ENCODE peak calls at places on chromosomes 11 and 22, in ten cellular contexts. One of them, this sample, is unnamed. For H3K36me3, the result is how much of the 10 kb centered on the place peaks cover.

GRCh38 chr22:39514373-39514973 is 5.9 kb upstream of the ATF4 start:
- DNase-seq in heart left ventricle: no peak
- DNase-seq in neuronal stem cell: no peak
- DNase-seq in MM.1S: no peak
- DNase-seq in hepatocyte: peak
- DNase-seq in CD8-positive, alpha-beta memory T cell: no peak
- DNase-seq in right atrium auricular region: peak
- DNase-seq in psoas muscle: peak
- DNase-seq in heart right ventricle: peak
- DNase-seq in cardiac muscle cell: peak
- DNase-seq in this sample: no peak

GRCh38 chr22:17888855-17889254 is 114.6 kb upstream of the BID start:
- DNase-seq in MM.1S: no peak
- DNase-seq in psoas muscle: no peak
- DNase-seq in CD8-positive, alpha-beta memory T cell: no peak
- DNase-seq in heart right ventricle: no peak
- DNase-seq in hepatocyte: no peak
- DNase-seq in cardiac muscle cell: peak
- DNase-seq in neuronal stem cell: no peak
- DNase-seq in heart left ventricle: no peak
- DNase-seq in right atrium auricular region: no peak
- DNase-seq in this sample: no peak

GRCh38 chr11:92070026-92070889 is 154.4 kb upstream of the FAT3 start:
- DNase-seq in neuronal stem cell: no peak
- DNase-seq in psoas muscle: no peak
- DNase-seq in MM.1S: no peak
- DNase-seq in hepatocyte: no peak
- DNase-seq in CD8-positive, alpha-beta memory T cell: no peak
- DNase-seq in cardiac muscle cell: peak
- DNase-seq in heart right ventricle: no peak
- DNase-seq in right atrium auricular region: no peak
- DNase-seq in heart left ventricle: no peak
- DNase-seq in this sample: no peak

GRCh38 chr11:33227578-33228261 is 29.5 kb upstream of the HIPK3 start:
- DNase-seq in cardiac muscle cell: peak
- DNase-seq in right atrium auricular region: no peak
- DNase-seq in CD8-positive, alpha-beta memory T cell: no peak
- DNase-seq in psoas muscle: no peak
- DNase-seq in MM.1S: no peak
- DNase-seq in heart left ventricle: no peak
- DNase-seq in heart right ventricle: no peak
- DNase-seq in neuronal stem cell: no peak
- DNase-seq in hepatocyte: no peak
- DNase-seq in this sample: no peak

GRCh38 chr11:66905631-66906030 is 48.8 kb downstream of the LRFN4 start:
- DNase-seq in psoas muscle: no peak
- DNase-seq in right atrium auricular region: no peak
- DNase-seq in hepatocyte: no peak
- DNase-seq in CD8-positive, alpha-beta memory T cell: no peak
- DNase-seq in heart right ventricle: no peak
- DNase-seq in neuronal stem cell: no peak
- DNase-seq in heart left ventricle: no peak
- DNase-seq in cardiac muscle cell: no peak
- DNase-seq in MM.1S: no peak
- DNase-seq in this sample: no peak

GRCh38 chr11:76589477-76589876 is 81.1 kb downstream of the LRRC32 start:
- DNase-seq in heart right ventricle: no peak
- DNase-seq in cardiac muscle cell: no peak
- DNase-seq in CD8-positive, alpha-beta memory T cell: no peak
- DNase-seq in right atrium auricular region: no peak
- DNase-seq in psoas muscle: no peak
- DNase-seq in MM.1S: no peak
- DNase-seq in neuronal stem cell: no peak
- DNase-seq in heart left ventricle: no peak
- DNase-seq in hepatocyte: no peak
- DNase-seq in this sample: no peak

GRCh38 chr11:120197254-120197891 is 13.5 kb upstream of the OAF start:
- DNase-seq in cardiac muscle cell: no peak
- DNase-seq in psoas muscle: no peak
- DNase-seq in CD8-positive, alpha-beta memory T cell: no peak
- DNase-seq in MM.1S: no peak
- DNase-seq in heart right ventricle: no peak
- DNase-seq in neuronal stem cell: no peak
- DNase-seq in right atrium auricular region: no peak
- DNase-seq in hepatocyte: peak
- DNase-seq in heart left ventricle: peak
- DNase-seq in this sample: no peak

GRCh38 chr22:27776410-27776958 is 25.1 kb downstream of the MN1 start:
- DNase-seq in cardiac muscle cell: no peak
- DNase-seq in heart right ventricle: no peak
- DNase-seq in psoas muscle: peak
- DNase-seq in heart left ventricle: no peak
- DNase-seq in MM.1S: no peak
- DNase-seq in neuronal stem cell: peak
- DNase-seq in right atrium auricular region: no peak
- DNase-seq in hepatocyte: no peak
- DNase-seq in CD8-positive, alpha-beta memory T cell: no peak
- DNase-seq in this sample: no peak

GRCh38 chr11:1847006-1847735 is 5.7 kb upstream of the LSP1 start:
- DNase-seq in psoas muscle: no peak
- DNase-seq in heart right ventricle: no peak
- DNase-seq in right atrium auricular region: no peak
- DNase-seq in CD8-positive, alpha-beta memory T cell: no peak
- DNase-seq in hepatocyte: no peak
- DNase-seq in heart left ventricle: no peak
- DNase-seq in cardiac muscle cell: no peak
- DNase-seq in neuronal stem cell: no peak
- DNase-seq in MM.1S: no peak
- DNase-seq in this sample: no peak

GRCh38 chr11:106456651-106457050 is 379.2 kb downstream of the AASDHPPT start:
- DNase-seq in heart right ventricle: no peak
- DNase-seq in neuronal stem cell: no peak
- DNase-seq in MM.1S: no peak
- DNase-seq in cardiac muscle cell: no peak
- DNase-seq in psoas muscle: no peak
- DNase-seq in hepatocyte: no peak
- DNase-seq in CD8-positive, alpha-beta memory T cell: no peak
- DNase-seq in heart left ventricle: no peak
- DNase-seq in right atrium auricular region: no peak
- DNase-seq in this sample: no peak

GRCh38 chr11:35389897-35390462 is 29.4 kb downstream of the SLC1A2 start:
- DNase-seq in CD8-positive, alpha-beta memory T cell: no peak
- DNase-seq in hepatocyte: no peak
- DNase-seq in heart left ventricle: no peak
- DNase-seq in psoas muscle: no peak
- DNase-seq in MM.1S: no peak
- DNase-seq in right atrium auricular region: no peak
- DNase-seq in neuronal stem cell: no peak
- DNase-seq in heart right ventricle: no peak
- DNase-seq in cardiac muscle cell: no peak
- DNase-seq in this sample: no peak

GRCh38 chr22:24323695-24324094 is 53.1 kb downstream of the SPECC1L start:
- DNase-seq in neuronal stem cell: no peak
- DNase-seq in heart left ventricle: no peak
- DNase-seq in heart right ventricle: no peak
- DNase-seq in MM.1S: no peak
- DNase-seq in hepatocyte: no peak
- DNase-seq in right atrium auricular region: no peak
- DNase-seq in CD8-positive, alpha-beta memory T cell: no peak
- DNase-seq in cardiac muscle cell: no peak
- DNase-seq in psoas muscle: no peak
- DNase-seq in this sample: no peak
- H3K36me3 ChIP-seq in neuronal stem cell: under half
- H3K36me3 ChIP-seq in heart left ventricle: half or more
- H3K36me3 ChIP-seq in heart right ventricle: half or more
- H3K36me3 ChIP-seq in MM.1S: under half
- H3K36me3 ChIP-seq in hepatocyte: under half
- H3K36me3 ChIP-seq in right atrium auricular region: under half
- H3K36me3 ChIP-seq in CD8-positive, alpha-beta memory T cell: under half
- H3K36me3 ChIP-seq in cardiac muscle cell: under half
- H3K36me3 ChIP-seq in psoas muscle: under half
- H3K36me3 ChIP-seq in this sample: under half

GRCh38 chr11:14774738-14775137 is 117.3 kb downstream of the CYP2R1 start:
- DNase-seq in cardiac muscle cell: no peak
- DNase-seq in right atrium auricular region: no peak
- DNase-seq in heart right ventricle: no peak
- DNase-seq in heart left ventricle: no peak
- DNase-seq in neuronal stem cell: no peak
- DNase-seq in MM.1S: no peak
- DNase-seq in CD8-positive, alpha-beta memory T cell: no peak
- DNase-seq in hepatocyte: peak
- DNase-seq in psoas muscle: no peak
- DNase-seq in this sample: no peak

GRCh38 chr11:14773755-14774154 is 118.3 kb downstream of the CYP2R1 start:
- DNase-seq in CD8-positive, alpha-beta memory T cell: no peak
- DNase-seq in cardiac muscle cell: peak
- DNase-seq in heart right ventricle: no peak
- DNase-seq in MM.1S: peak
- DNase-seq in psoas muscle: no peak
- DNase-seq in heart left ventricle: no peak
- DNase-seq in neuronal stem cell: no peak
- DNase-seq in right atrium auricular region: no peak
- DNase-seq in hepatocyte: no peak
- DNase-seq in this sample: no peak

GRCh38 chr11:14764213-14764898 is 120.8 kb downstream of the PDE3B start:
- DNase-seq in cardiac muscle cell: peak
- DNase-seq in psoas muscle: no peak
- DNase-seq in hepatocyte: no peak
- DNase-seq in right atrium auricular region: no peak
- DNase-seq in heart left ventricle: no peak
- DNase-seq in CD8-positive, alpha-beta memory T cell: no peak
- DNase-seq in neuronal stem cell: no peak
- DNase-seq in heart right ventricle: no peak
- DNase-seq in MM.1S: no peak
- DNase-seq in this sample: no peak

GRCh38 chr11:14764899-14765527 is 121.4 kb downstream of the PDE3B start:
- DNase-seq in psoas muscle: no peak
- DNase-seq in hepatocyte: no peak
- DNase-seq in heart left ventricle: no peak
- DNase-seq in right atrium auricular region: no peak
- DNase-seq in heart right ventricle: no peak
- DNase-seq in cardiac muscle cell: peak
- DNase-seq in CD8-positive, alpha-beta memory T cell: peak
- DNase-seq in MM.1S: peak
- DNase-seq in neuronal stem cell: no peak
- DNase-seq in this sample: no peak

DNA sequence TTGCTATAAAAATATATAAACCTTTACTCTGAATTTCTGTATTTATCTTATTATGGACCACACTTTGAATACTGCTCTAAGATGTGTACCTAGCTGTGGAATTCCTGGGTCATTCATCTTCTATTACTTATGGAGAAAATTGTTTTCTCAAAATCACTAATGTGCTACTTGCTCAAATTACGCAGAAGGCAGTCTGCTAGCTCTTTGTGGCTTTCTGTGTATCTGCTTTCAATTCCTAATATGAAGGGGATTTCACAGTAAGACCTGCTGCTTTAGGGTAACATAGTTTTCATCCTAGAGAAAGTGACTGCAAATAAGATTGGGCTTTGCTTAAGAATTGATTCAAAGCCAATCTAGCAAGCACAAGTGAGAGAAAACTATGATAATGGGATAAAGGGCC is 123.2 kb downstream of the CYP2R1 start:
- DNase-seq in CD8-positive, alpha-beta memory T cell: no peak
- DNase-seq in psoas muscle: no peak
- DNase-seq in heart left ventricle: no peak
- DNase-seq in right atrium auricular region: no peak
- DNase-seq in hepatocyte: no peak
- DNase-seq in heart right ventricle: no peak
- DNase-seq in neuronal stem cell: no peak
- DNase-seq in MM.1S: peak
- DNase-seq in cardiac muscle cell: no peak
- DNase-seq in this sample: no peak
- H3K27ac ChIP-seq in CD8-positive, alpha-beta memory T cell: no peak
- H3K27ac ChIP-seq in psoas muscle: no peak
- H3K27ac ChIP-seq in heart left ventricle: no peak
- H3K27ac ChIP-seq in right atrium auricular region: no peak
- H3K27ac ChIP-seq in hepatocyte: no peak
- H3K27ac ChIP-seq in heart right ventricle: no peak
- H3K27ac ChIP-seq in neuronal stem cell: no peak
- H3K27ac ChIP-seq in MM.1S: peak
- H3K27ac ChIP-seq in cardiac muscle cell: no peak
- H3K27ac ChIP-seq in this sample: no peak

GRCh38 chr22:35436421-35436820 is 36.5 kb downstream of the MCM5 start:
- DNase-seq in cardiac muscle cell: no peak
- DNase-seq in CD8-positive, alpha-beta memory T cell: no peak
- DNase-seq in heart right ventricle: no peak
- DNase-seq in psoas muscle: no peak
- DNase-seq in hepatocyte: no peak
- DNase-seq in neuronal stem cell: no peak
- DNase-seq in right atrium auricular region: no peak
- DNase-seq in heart left ventricle: no peak
- DNase-seq in MM.1S: no peak
- DNase-seq in this sample: no peak

GRCh38 chr22:35441489-35442100 is 41.7 kb downstream of the MCM5 start:
- DNase-seq in cardiac muscle cell: no peak
- DNase-seq in heart right ventricle: no peak
- DNase-seq in psoas muscle: no peak
- DNase-seq in right atrium auricular region: no peak
- DNase-seq in MM.1S: no peak
- DNase-seq in hepatocyte: no peak
- DNase-seq in CD8-positive, alpha-beta memory T cell: no peak
- DNase-seq in heart left ventricle: no peak
- DNase-seq in neuronal stem cell: no peak
- DNase-seq in this sample: no peak

GRCh38 chr22:35440129-35440528 is 40.2 kb downstream of the MCM5 start:
- DNase-seq in cardiac muscle cell: no peak
- DNase-seq in hepatocyte: no peak
- DNase-seq in heart left ventricle: no peak
- DNase-seq in CD8-positive, alpha-beta memory T cell: no peak
- DNase-seq in psoas muscle: no peak
- DNase-seq in right atrium auricular region: no peak
- DNase-seq in neuronal stem cell: no peak
- DNase-seq in heart right ventricle: peak
- DNase-seq in MM.1S: no peak
- DNase-seq in this sample: no peak

GRCh38 chr22:35437038-35437437 is 37.1 kb downstream of the MCM5 start:
- DNase-seq in MM.1S: no peak
- DNase-seq in CD8-positive, alpha-beta memory T cell: no peak
- DNase-seq in hepatocyte: no peak
- DNase-seq in heart left ventricle: no peak
- DNase-seq in psoas muscle: no peak
- DNase-seq in right atrium auricular region: no peak
- DNase-seq in cardiac muscle cell: no peak
- DNase-seq in neuronal stem cell: no peak
- DNase-seq in heart right ventricle: no peak
- DNase-seq in this sample: no peak

GRCh38 chr22:35439365-35439717 is 39.4 kb downstream of the MCM5 start:
- DNase-seq in psoas muscle: no peak
- DNase-seq in heart left ventricle: no peak
- DNase-seq in CD8-positive, alpha-beta memory T cell: no peak
- DNase-seq in heart right ventricle: no peak
- DNase-seq in hepatocyte: no peak
- DNase-seq in neuronal stem cell: no peak
- DNase-seq in MM.1S: no peak
- DNase-seq in right atrium auricular region: no peak
- DNase-seq in cardiac muscle cell: no peak
- DNase-seq in this sample: no peak
- H3K36me3 ChIP-seq in psoas muscle: under half
- H3K36me3 ChIP-seq in heart left ventricle: under half
- H3K36me3 ChIP-seq in CD8-positive, alpha-beta memory T cell: under half
- H3K36me3 ChIP-seq in heart right ventricle: under half
- H3K36me3 ChIP-seq in hepatocyte: under half
- H3K36me3 ChIP-seq in neuronal stem cell: under half
- H3K36me3 ChIP-seq in MM.1S: under half
- H3K36me3 ChIP-seq in right atrium auricular region: under half
- H3K36me3 ChIP-seq in cardiac muscle cell: under half
- H3K36me3 ChIP-seq in this sample: under half

GRCh38 chr11:86803136-86803535 is 2.8 kb downstream of the PRSS23 start:
- DNase-seq in heart left ventricle: no peak
- DNase-seq in cardiac muscle cell: no peak
- DNase-seq in MM.1S: no peak
- DNase-seq in right atrium auricular region: no peak
- DNase-seq in hepatocyte: no peak
- DNase-seq in heart right ventricle: no peak
- DNase-seq in CD8-positive, alpha-beta memory T cell: no peak
- DNase-seq in psoas muscle: no peak
- DNase-seq in neuronal stem cell: no peak
- DNase-seq in this sample: no peak
- H3K27ac ChIP-seq in heart left ventricle: no peak
- H3K27ac ChIP-seq in cardiac muscle cell: no peak
- H3K27ac ChIP-seq in MM.1S: no peak
- H3K27ac ChIP-seq in right atrium auricular region: no peak
- H3K27ac ChIP-seq in hepatocyte: no peak
- H3K27ac ChIP-seq in heart right ventricle: no peak
- H3K27ac ChIP-seq in CD8-positive, alpha-beta memory T cell: no peak
- H3K27ac ChIP-seq in psoas muscle: no peak
- H3K27ac ChIP-seq in neuronal stem cell: no peak
- H3K27ac ChIP-seq in this sample: no peak

This sample was measured in lung.